ENCODE peak calls at places on chromosomes 6 and 20, in four cellular contexts. E is brain microvascular endothelial cell, R is AG04450, X is Daoy. U is an unnamed sample.

GRCh38 chr20:37886851-37887297 is 16.1 kb upstream of the VSTM2L start:
- DNase-seq in E (no peak), R (no peak), X (peak; percentile 32), U (peak; percentile 19)

GRCh38 chr6:143962644-143962929 is 45.5 kb downstream of the PLAGL1 start:
- DNase-seq in E (peak; percentile 11), R (no peak), X (no peak), U (no peak)

GRCh38 chr6:156279306-156279969 is 497.7 kb upstream of the ARID1B start:
- DNase-seq in E (no peak), R (no peak), X (no peak), U (no peak)

GRCh38 chr20:46512943-46513844 is at the start of gene ZNF334:
- DNase-seq in E (peak; percentile 0), R (no peak), X (peak; percentile 62), U (no peak)

GRCh38 chr6:8237668-8238067 is 135.3 kb upstream of the EEF1E1 start:
- DNase-seq in E (no peak), R (no peak), X (no peak), U (no peak)

GRCh38 chr6:46790359-46790874 is 2.8 kb upstream of the MEP1A start:
- DNase-seq in E (no peak), R (no peak), X (no peak), U (no peak)

GRCh38 chr6:107690546-107690863 is 133.6 kb downstream of the SCML4 start:
- DNase-seq in E (no peak), R (no peak), X (no peak), U (no peak)

GRCh38 chr6:157620905-157621304 is 202.1 kb upstream of the SNX9 start:
- DNase-seq in E (no peak), R (no peak), X (no peak), U (no peak)

GRCh38 chr6:157273756-157274088 is 49.6 kb downstream of the TMEM242 start:
- DNase-seq in E (peak; percentile 27), R (no peak), X (peak; percentile 77), U (no peak)

GRCh38 chr6:150876598-150876997 is 11.1 kb downstream of the MTHFD1L start:
- DNase-seq in E (no peak), R (no peak), X (no peak), U (no peak)

GRCh38 chr6:87697581-87698552 is 4.2 kb downstream of the AKIRIN2 start:
- DNase-seq in E (peak; percentile 67), R (peak; percentile 74), X (peak; percentile 7), U (no peak)

GRCh38 chr6:20234136-20234535 is 21.9 kb upstream of the MBOAT1 start:
- DNase-seq in E (no peak), R (no peak), X (no peak), U (no peak)

GRCh38 chr6:10030942-10031537 is 383.8 kb downstream of the TFAP2A start:
- DNase-seq in E (no peak), R (no peak), X (peak; percentile 24), U (peak; percentile 17)

GRCh38 chr6:20757761-20758160 is 223.5 kb downstream of the CDKAL1 start:
- DNase-seq in E (peak; percentile 28), R (no peak), X (peak; percentile 43), U (peak; percentile 78)

GRCh38 chr6:112883095-112883494 is 536.0 kb downstream of the RFPL4B start:
- DNase-seq in E (no peak), R (no peak), X (no peak), U (no peak)

GRCh38 chr6:63389191-63389844 is 69.5 kb upstream of the LGSN start:
- DNase-seq in E (no peak), R (no peak), X (no peak), U (no peak)

GRCh38 chr6:148934956-148935355 is 188.1 kb downstream of the UST start:
- DNase-seq in E (no peak), R (no peak), X (no peak), U (no peak)

U was measured in RCC 7860.